ENCODE peak calls at places on chromosomes 4 and X, in seven cellular contexts. Y is neuronal stem cell, P is IMR-90, Z is H9, B is mesenchymal stem cell, D is H1, U is trophoblast cell. W is an unnamed sample. For H3K4me1, the result is how much of the 10 kb centered on the place peaks cover.

GRCh38 chr4:15638418-15638817 is 16.7 kb downstream of the FBXL5 start:
- DNase-seq in U (no peak), B (no peak), Y (no peak), Z (no peak), D (no peak), P (no peak), W (no peak)

GRCh38 chr4:38371391-38371851 is 292.6 kb upstream of the KLF3 start:
- DNase-seq in Z (no peak), P (peak), B (peak), D (no peak), U (peak), Y (no peak), W (peak)

GRCh38 chrX:3262906-3263305 is 83.5 kb downstream of the MXRA5 start:
- DNase-seq in Z (no peak), P (peak), Y (no peak), B (peak), D (no peak), U (peak), W (no peak)

GRCh38 chr4:80307183-80307735 is 28.3 kb upstream of the CFAP299 start:
- DNase-seq in U (no peak), D (no peak), Z (no peak), P (peak), Y (no peak), B (peak), W (peak)

GRCh38 chr4:171919314-171919713 is 106.1 kb downstream of the GALNTL6 start:
- DNase-seq in B (no peak), Y (no peak), Z (no peak), U (no peak), P (no peak), D (no peak), W (no peak)

GRCh38 chr4:117135634-117136354 is 50.4 kb upstream of the TRAM1L1 start:
- DNase-seq in P (no peak), B (peak), D (no peak), Y (no peak), Z (no peak), U (peak), W (peak)

GRCh38 chr4:57119054-57119651 is 9.0 kb upstream of the IGFBP7 start:
- DNase-seq in U (peak), Z (no peak), B (peak), P (peak), D (no peak), Y (no peak), W (no peak)

GRCh38 chrX:11768039-11768438 is 10.0 kb downstream of the MSL3 start:
- DNase-seq in U (no peak), P (no peak), D (no peak), B (no peak), Y (no peak), Z (no peak), W (no peak)

GRCh38 chr4:156676116-156676851 is 295.3 kb downstream of the PDGFC start:
- DNase-seq in Y (no peak), Z (no peak), B (no peak), P (no peak), D (no peak), U (no peak), W (no peak)

GRCh38 chr4:123919576-123920098 is 523.0 kb downstream of the SPRY1 start:
- DNase-seq in Y (no peak), B (no peak), U (no peak), P (no peak), Z (no peak), D (no peak), W (no peak)

GRCh38 chrX:151424505-151424904 is 27.5 kb downstream of the VMA21 start:
- DNase-seq in Y (no peak), D (no peak), B (no peak), P (no peak), U (no peak), Z (no peak), W (no peak)

GRCh38 chr4:155701827-155702226 is 35.2 kb downstream of the GUCY1A1 start:
- DNase-seq in Z (no peak), D (no peak), Y (no peak), B (no peak), P (no peak), U (no peak), W (no peak)

GRCh38 chr4:119044919-119045318 is 90.7 kb upstream of the MYOZ2 start:
- DNase-seq in P (no peak), U (peak), Y (no peak), Z (no peak), D (no peak), B (no peak), W (no peak)
- H3K27ac ChIP-seq in P (no peak), U (no peak), Y (no peak), Z (no peak), D (no peak), B (no peak), W (no peak)

DNA sequence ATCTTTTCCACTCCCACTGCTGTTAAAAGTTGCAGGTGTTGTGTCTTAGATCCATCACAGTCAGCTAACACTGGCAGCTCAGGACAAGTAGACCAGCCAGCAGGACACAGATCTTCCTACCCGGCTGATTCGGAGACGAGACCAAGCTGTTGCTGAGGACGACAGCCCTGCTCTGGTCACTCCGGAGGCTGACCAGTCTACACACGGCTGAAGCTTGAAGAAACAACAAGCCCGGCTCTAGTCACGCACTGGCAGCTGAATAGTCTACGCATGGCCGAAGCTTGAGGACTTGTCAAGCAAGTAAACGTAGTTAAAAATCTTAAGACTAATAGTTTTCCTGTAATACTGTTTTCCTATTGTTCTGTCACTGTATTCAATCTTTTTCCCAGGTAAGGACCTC is 1.8 kb downstream of the ACOX3 start:
- DNase-seq in U (no peak), B (no peak), Z (no peak), P (no peak), D (no peak), Y (no peak), W (no peak)
- H3K4me1 ChIP-seq in U (under half), B (under half), Z (under half), P (under half), D (under half), Y (under half), W (under half)

GRCh38 chrX:68808686-68809357 is 20.0 kb upstream of the EFNB1 start:
- DNase-seq in P (no peak), U (peak), B (peak), Z (peak), Y (no peak), D (no peak), W (peak)

DNA sequence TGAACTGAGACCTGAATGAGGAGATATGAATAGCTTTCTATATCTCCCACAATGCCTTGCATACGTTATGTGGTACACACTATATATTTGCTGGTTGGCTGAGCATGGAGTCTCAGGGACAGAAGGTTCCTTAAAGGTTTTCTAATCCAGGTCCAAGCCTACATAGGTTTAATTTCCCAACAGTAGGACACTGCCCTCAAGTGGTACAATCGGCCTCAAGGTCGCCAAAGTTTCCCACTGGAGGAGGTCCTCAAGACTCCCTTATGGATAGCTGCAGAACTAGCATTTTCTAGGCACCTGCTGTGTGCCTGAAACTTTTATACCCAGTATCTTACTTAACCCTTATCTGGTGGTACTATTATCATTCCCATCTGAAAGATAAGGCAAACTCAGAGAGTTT is 21.0 kb upstream of the EFNB1 start:
- DNase-seq in U (peak), B (peak), P (no peak), Z (no peak), D (no peak), Y (no peak), W (peak)
- H2BK5ac ChIP-seq in U (no peak), B (no peak), P (no peak), Z (no peak), D (no peak), Y (no peak), W (no peak)

DNA sequence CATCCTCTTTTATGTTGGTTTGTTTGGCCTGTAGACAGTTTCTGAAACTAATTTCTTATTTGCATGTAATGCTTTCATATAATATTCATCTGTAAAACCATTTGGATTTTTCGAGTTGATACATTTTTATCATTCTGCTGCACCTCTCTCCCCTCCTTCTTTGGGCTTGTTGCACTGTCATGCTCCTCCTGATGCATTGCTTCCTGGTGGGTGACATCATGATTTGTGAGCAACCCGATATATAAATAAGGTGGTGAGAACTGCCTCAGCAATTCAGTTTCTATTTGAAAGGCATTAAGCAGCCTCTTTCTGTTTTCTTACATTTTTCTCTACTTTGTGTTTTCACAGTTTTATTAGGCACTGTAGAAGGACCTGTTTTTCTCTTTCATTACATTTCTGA is 515.7 kb downstream of the RPA4 start:
- DNase-seq in P (peak), U (no peak), Z (no peak), Y (no peak), D (no peak), B (peak), W (peak)
- H3K27ac ChIP-seq in P (no peak), U (no peak), Z (no peak), Y (no peak), D (no peak), B (no peak), W (no peak)

DNA sequence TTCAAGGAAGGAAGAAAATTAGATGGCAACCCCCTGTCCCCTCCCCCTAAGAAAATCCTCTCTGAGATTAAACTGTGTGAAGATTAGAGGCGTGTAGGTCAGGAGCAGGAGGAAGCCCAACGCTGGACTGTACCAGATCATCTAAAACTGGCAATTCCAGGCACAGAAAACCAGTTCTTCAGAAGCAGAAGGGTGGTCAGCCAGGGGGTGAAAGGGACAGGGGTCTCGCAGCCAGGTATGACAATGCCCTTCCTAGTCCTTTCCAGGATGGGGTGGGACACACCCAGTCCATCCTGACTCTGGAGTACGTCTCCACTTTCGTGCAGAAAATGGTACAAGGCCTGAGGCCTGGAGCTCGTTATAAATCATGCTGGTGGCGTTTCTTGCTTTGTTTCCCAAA is 3.3 kb upstream of the RHOH start:
- DNase-seq in Z (no peak), P (no peak), B (no peak), D (no peak), U (no peak), Y (no peak), W (no peak)
- H3K4me1 ChIP-seq in Z (under half), P (under half), B (under half), D (under half), U (under half), Y (under half), W (under half)

GRCh38 chr4:3384771-3385701 is 56.7 kb upstream of the HGFAC start:
- DNase-seq in Z (no peak), U (peak), Y (no peak), P (no peak), B (no peak), D (no peak), W (no peak)
- H2BK5ac ChIP-seq in Z (no peak), U (no peak), Y (peak), P (no peak), B (no peak), D (peak), W (no peak)

GRCh38 chr4:7009591-7009990 is 33.6 kb upstream of the TADA2B start:
- DNase-seq in U (no peak), P (no peak), D (no peak), Y (no peak), Z (no peak), B (no peak), W (no peak)
- H3K27ac ChIP-seq in U (no peak), P (no peak), D (no peak), Y (no peak), Z (no peak), B (no peak), W (no peak)

GRCh38 chr4:105633241-105633640 is 75.2 kb downstream of the INTS12 start:
- DNase-seq in U (peak), Z (no peak), P (no peak), D (no peak), B (no peak), Y (no peak), W (no peak)

GRCh38 chr4:105632599-105632998 is 75.9 kb downstream of the INTS12 start:
- DNase-seq in P (no peak), D (no peak), Y (no peak), B (no peak), Z (no peak), U (no peak), W (peak)

GRCh38 chr4:105634402-105634801 is 74.1 kb downstream of the INTS12 start:
- DNase-seq in Z (no peak), Y (no peak), D (no peak), B (peak), U (no peak), P (no peak), W (no peak)

GRCh38 chr4:105641876-105642275 is 66.6 kb downstream of the INTS12 start:
- DNase-seq in B (no peak), P (no peak), Y (no peak), D (no peak), U (no peak), Z (no peak), W (no peak)

GRCh38 chr4:105637409-105638258 is 70.9 kb downstream of the INTS12 start:
- DNase-seq in Y (no peak), U (peak), D (no peak), B (peak), P (peak), Z (no peak), W (no peak)
- H3K4me1 ChIP-seq in Y (under half), U (under half), D (under half), B (under half), P (under half), Z (under half), W (under half)

DNA sequence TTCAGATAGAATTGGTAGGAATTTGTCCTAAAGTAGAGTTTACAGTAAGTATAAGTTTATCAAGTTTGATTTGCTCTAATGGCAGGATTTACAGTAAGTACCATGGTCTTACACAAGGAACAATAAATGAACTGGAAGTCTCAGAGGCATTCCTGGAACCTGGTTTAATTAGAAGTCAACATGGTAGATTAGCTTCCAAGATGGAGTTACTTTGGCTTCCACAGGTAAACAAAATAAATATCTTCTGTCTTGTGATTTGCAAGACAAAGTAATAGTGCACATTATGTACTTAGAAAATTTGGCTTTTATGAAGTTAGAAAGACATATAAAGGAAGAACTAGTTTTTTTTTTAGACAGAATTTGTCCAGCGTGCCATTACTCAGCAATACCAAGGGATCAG is 190.7 kb downstream of the GLUD2 start:
- DNase-seq in P (no peak), U (no peak), B (no peak), D (no peak), Z (no peak), Y (no peak), W (no peak)
- H2BK5ac ChIP-seq in P (no peak), U (no peak), B (no peak), D (no peak), Z (no peak), Y (no peak), W (no peak)

GRCh38 chr4:88010921-88011320 is 3.5 kb downstream of the PKD2 start:
- DNase-seq in P (peak), Z (no peak), B (no peak), D (no peak), Y (no peak), U (peak), W (no peak)
- H3K27ac ChIP-seq in P (peak), Z (peak), B (peak), D (no peak), Y (no peak), U (no peak), W (no peak)

W was measured in mesendoderm.